ENCODE peak calls at places on chromosomes 7 and 10, in five cellular contexts. One of them, this sample, is unnamed.

GRCh38 chr10:102988404-102989314 is 70.6 kb downstream of the CNNM2 start:
- DNase-seq in CD8-positive, alpha-beta T cell: no peak
- DNase-seq in GM12865: no peak
- DNase-seq in dorsolateral prefrontal cortex: no peak
- DNase-seq in fibroblast of lung: peak
- DNase-seq in this sample: no peak

GRCh38 chr10:86798636-86799035 is 42.2 kb downstream of the BMPR1A start:
- DNase-seq in CD8-positive, alpha-beta T cell: no peak
- DNase-seq in GM12865: peak
- DNase-seq in dorsolateral prefrontal cortex: no peak
- DNase-seq in fibroblast of lung: peak
- DNase-seq in this sample: no peak

GRCh38 chr10:68938117-68938516 is 17.9 kb upstream of the DDX21 start:
- DNase-seq in CD8-positive, alpha-beta T cell: no peak
- DNase-seq in GM12865: no peak
- DNase-seq in dorsolateral prefrontal cortex: no peak
- DNase-seq in fibroblast of lung: peak
- DNase-seq in this sample: peak

GRCh38 chr7:134943785-134944400 is 42.4 kb upstream of the AGBL3 start:
- DNase-seq in CD8-positive, alpha-beta T cell: no peak
- DNase-seq in GM12865: peak
- DNase-seq in dorsolateral prefrontal cortex: no peak
- DNase-seq in fibroblast of lung: no peak
- DNase-seq in this sample: no peak

GRCh38 chr10:11446895-11447294 is 164.6 kb downstream of the USP6NL start:
- DNase-seq in CD8-positive, alpha-beta T cell: no peak
- DNase-seq in GM12865: no peak
- DNase-seq in dorsolateral prefrontal cortex: no peak
- DNase-seq in fibroblast of lung: no peak
- DNase-seq in this sample: no peak

GRCh38 chr7:155374276-155375252 is 76.9 kb downstream of the INSIG1 start:
- DNase-seq in CD8-positive, alpha-beta T cell: no peak
- DNase-seq in GM12865: no peak
- DNase-seq in dorsolateral prefrontal cortex: no peak
- DNase-seq in fibroblast of lung: no peak
- DNase-seq in this sample: no peak

GRCh38 chr10:127398140-127398966 is 150.8 kb upstream of the NPS start:
- DNase-seq in CD8-positive, alpha-beta T cell: no peak
- DNase-seq in GM12865: no peak
- DNase-seq in dorsolateral prefrontal cortex: peak
- DNase-seq in fibroblast of lung: peak
- DNase-seq in this sample: no peak

GRCh38 chr10:11197266-11197712 is 179.6 kb downstream of the CELF2 start:
- DNase-seq in CD8-positive, alpha-beta T cell: no peak
- DNase-seq in GM12865: peak
- DNase-seq in dorsolateral prefrontal cortex: no peak
- DNase-seq in fibroblast of lung: no peak
- DNase-seq in this sample: no peak

GRCh38 chr7:131692131-131692960 is 135.9 kb upstream of the PODXL start:
- DNase-seq in CD8-positive, alpha-beta T cell: no peak
- DNase-seq in GM12865: peak
- DNase-seq in dorsolateral prefrontal cortex: peak
- DNase-seq in fibroblast of lung: peak
- DNase-seq in this sample: peak

GRCh38 chr10:19638173-19638872 is 177.9 kb upstream of the PLXDC2 start:
- DNase-seq in CD8-positive, alpha-beta T cell: no peak
- DNase-seq in GM12865: no peak
- DNase-seq in dorsolateral prefrontal cortex: no peak
- DNase-seq in fibroblast of lung: peak
- DNase-seq in this sample: no peak

GRCh38 chr7:36708765-36709164 is 15.5 kb downstream of the AOAH start:
- DNase-seq in CD8-positive, alpha-beta T cell: no peak
- DNase-seq in GM12865: no peak
- DNase-seq in dorsolateral prefrontal cortex: no peak
- DNase-seq in fibroblast of lung: no peak
- DNase-seq in this sample: no peak

GRCh38 chr7:159136442-159136841 is 8.2 kb downstream of the VIPR2 start:
- DNase-seq in CD8-positive, alpha-beta T cell: no peak
- DNase-seq in GM12865: no peak
- DNase-seq in dorsolateral prefrontal cortex: no peak
- DNase-seq in fibroblast of lung: no peak
- DNase-seq in this sample: peak

GRCh38 chr7:28017372-28017771 is 163.2 kb downstream of the JAZF1 start:
- DNase-seq in CD8-positive, alpha-beta T cell: no peak
- DNase-seq in GM12865: no peak
- DNase-seq in dorsolateral prefrontal cortex: no peak
- DNase-seq in fibroblast of lung: peak
- DNase-seq in this sample: no peak

GRCh38 chr10:73886625-73887024 is 12.3 kb upstream of the CAMK2G start:
- DNase-seq in CD8-positive, alpha-beta T cell: no peak
- DNase-seq in GM12865: no peak
- DNase-seq in dorsolateral prefrontal cortex: no peak
- DNase-seq in fibroblast of lung: peak
- DNase-seq in this sample: no peak

GRCh38 chr7:132800522-132800921 is 224.3 kb upstream of the PLXNA4 start:
- DNase-seq in CD8-positive, alpha-beta T cell: no peak
- DNase-seq in GM12865: no peak
- DNase-seq in dorsolateral prefrontal cortex: no peak
- DNase-seq in fibroblast of lung: no peak
- DNase-seq in this sample: no peak

GRCh38 chr10:1134156-1134555 is 78.0 kb downstream of the WDR37 start:
- DNase-seq in CD8-positive, alpha-beta T cell: no peak
- DNase-seq in GM12865: no peak
- DNase-seq in dorsolateral prefrontal cortex: no peak
- DNase-seq in fibroblast of lung: no peak
- DNase-seq in this sample: no peak

GRCh38 chr7:53325061-53325460 is 289.6 kb downstream of the POM121L12 start:
- DNase-seq in CD8-positive, alpha-beta T cell: no peak
- DNase-seq in GM12865: no peak
- DNase-seq in dorsolateral prefrontal cortex: no peak
- DNase-seq in fibroblast of lung: peak
- DNase-seq in this sample: no peak

GRCh38 chr10:94224656-94225055 is 138.1 kb downstream of the NOC3L start:
- DNase-seq in CD8-positive, alpha-beta T cell: no peak
- DNase-seq in GM12865: no peak
- DNase-seq in dorsolateral prefrontal cortex: no peak
- DNase-seq in fibroblast of lung: peak
- DNase-seq in this sample: no peak

GRCh38 chr7:50377356-50377755 is 72.8 kb downstream of the FIGNL1 start:
- DNase-seq in CD8-positive, alpha-beta T cell: no peak
- DNase-seq in GM12865: no peak
- DNase-seq in dorsolateral prefrontal cortex: no peak
- DNase-seq in fibroblast of lung: no peak
- DNase-seq in this sample: no peak

GRCh38 chr10:930415-931325 is 835 bp downstream of the LARP4B start:
- DNase-seq in CD8-positive, alpha-beta T cell: no peak
- DNase-seq in GM12865: peak
- DNase-seq in dorsolateral prefrontal cortex: no peak
- DNase-seq in fibroblast of lung: peak
- DNase-seq in this sample: peak

GRCh38 chr10:31383810-31384588 is 65.0 kb downstream of the ZEB1 start:
- DNase-seq in CD8-positive, alpha-beta T cell: no peak
- DNase-seq in GM12865: peak
- DNase-seq in dorsolateral prefrontal cortex: no peak
- DNase-seq in fibroblast of lung: no peak
- DNase-seq in this sample: no peak

GRCh38 chr10:124987788-124988187 is 45.9 kb downstream of the ZRANB1 start:
- DNase-seq in CD8-positive, alpha-beta T cell: no peak
- DNase-seq in GM12865: no peak
- DNase-seq in dorsolateral prefrontal cortex: no peak
- DNase-seq in fibroblast of lung: no peak
- DNase-seq in this sample: no peak

GRCh38 chr7:158054081-158054480 is 533.5 kb downstream of the PTPRN2 start:
- DNase-seq in CD8-positive, alpha-beta T cell: no peak
- DNase-seq in GM12865: no peak
- DNase-seq in dorsolateral prefrontal cortex: no peak
- DNase-seq in fibroblast of lung: no peak
- DNase-seq in this sample: no peak

GRCh38 chr7:27148776-27149641 is 1.4 kb upstream of the HOXA6 start:
- DNase-seq in CD8-positive, alpha-beta T cell: no peak
- DNase-seq in GM12865: no peak
- DNase-seq in dorsolateral prefrontal cortex: no peak
- DNase-seq in fibroblast of lung: no peak
- DNase-seq in this sample: no peak

GRCh38 chr7:28615091-28615490 is 202.8 kb downstream of the CREB5 start:
- DNase-seq in CD8-positive, alpha-beta T cell: no peak
- DNase-seq in GM12865: no peak
- DNase-seq in dorsolateral prefrontal cortex: no peak
- DNase-seq in fibroblast of lung: no peak
- DNase-seq in this sample: no peak

GRCh38 chr7:120837599-120837998 is 20.3 kb downstream of the TSPAN12 start:
- DNase-seq in CD8-positive, alpha-beta T cell: no peak
- DNase-seq in GM12865: peak
- DNase-seq in dorsolateral prefrontal cortex: no peak
- DNase-seq in fibroblast of lung: no peak
- DNase-seq in this sample: no peak

GRCh38 chr10:11782793-11783557 is 40.2 kb upstream of the PROSER2 start:
- DNase-seq in CD8-positive, alpha-beta T cell: no peak
- DNase-seq in GM12865: peak
- DNase-seq in dorsolateral prefrontal cortex: no peak
- DNase-seq in fibroblast of lung: peak
- DNase-seq in this sample: no peak

GRCh38 chr10:124570646-124571045 is 109.0 kb downstream of the LHPP start:
- DNase-seq in CD8-positive, alpha-beta T cell: no peak
- DNase-seq in GM12865: no peak
- DNase-seq in dorsolateral prefrontal cortex: no peak
- DNase-seq in fibroblast of lung: no peak
- DNase-seq in this sample: no peak

GRCh38 chr10:58017719-58018367 is 249.9 kb downstream of the IPMK start:
- DNase-seq in CD8-positive, alpha-beta T cell: no peak
- DNase-seq in GM12865: no peak
- DNase-seq in dorsolateral prefrontal cortex: no peak
- DNase-seq in fibroblast of lung: peak
- DNase-seq in this sample: no peak

GRCh38 chr10:105252908-105253307 is 611.8 kb downstream of the SORCS3 start:
- DNase-seq in CD8-positive, alpha-beta T cell: no peak
- DNase-seq in GM12865: no peak
- DNase-seq in dorsolateral prefrontal cortex: no peak
- DNase-seq in fibroblast of lung: no peak
- DNase-seq in this sample: no peak

GRCh38 chr7:75694636-75695035 is 44.1 kb downstream of the HIP1 start:
- DNase-seq in CD8-positive, alpha-beta T cell: no peak
- DNase-seq in GM12865: no peak
- DNase-seq in dorsolateral prefrontal cortex: no peak
- DNase-seq in fibroblast of lung: no peak
- DNase-seq in this sample: no peak

GRCh38 chr7:1512781-1513656 is 8.8 kb upstream of the INTS1 start:
- DNase-seq in CD8-positive, alpha-beta T cell: peak
- DNase-seq in GM12865: peak
- DNase-seq in dorsolateral prefrontal cortex: peak
- DNase-seq in fibroblast of lung: peak
- DNase-seq in this sample: peak
- H3K4me3 ChIP-seq in CD8-positive, alpha-beta T cell: no peak
- H3K4me3 ChIP-seq in GM12865: no peak
- H3K4me3 ChIP-seq in dorsolateral prefrontal cortex: no peak
- H3K4me3 ChIP-seq in fibroblast of lung: no peak
- H3K4me3 ChIP-seq in this sample: no peak

GRCh38 chr10:43322321-43322720 is 49.1 kb upstream of the FXYD4 start:
- DNase-seq in CD8-positive, alpha-beta T cell: no peak
- DNase-seq in GM12865: no peak
- DNase-seq in dorsolateral prefrontal cortex: peak
- DNase-seq in fibroblast of lung: no peak
- DNase-seq in this sample: peak
- H3K4me3 ChIP-seq in CD8-positive, alpha-beta T cell: no peak
- H3K4me3 ChIP-seq in GM12865: no peak
- H3K4me3 ChIP-seq in dorsolateral prefrontal cortex: peak
- H3K4me3 ChIP-seq in fibroblast of lung: no peak
- H3K4me3 ChIP-seq in this sample: peak

DNA sequence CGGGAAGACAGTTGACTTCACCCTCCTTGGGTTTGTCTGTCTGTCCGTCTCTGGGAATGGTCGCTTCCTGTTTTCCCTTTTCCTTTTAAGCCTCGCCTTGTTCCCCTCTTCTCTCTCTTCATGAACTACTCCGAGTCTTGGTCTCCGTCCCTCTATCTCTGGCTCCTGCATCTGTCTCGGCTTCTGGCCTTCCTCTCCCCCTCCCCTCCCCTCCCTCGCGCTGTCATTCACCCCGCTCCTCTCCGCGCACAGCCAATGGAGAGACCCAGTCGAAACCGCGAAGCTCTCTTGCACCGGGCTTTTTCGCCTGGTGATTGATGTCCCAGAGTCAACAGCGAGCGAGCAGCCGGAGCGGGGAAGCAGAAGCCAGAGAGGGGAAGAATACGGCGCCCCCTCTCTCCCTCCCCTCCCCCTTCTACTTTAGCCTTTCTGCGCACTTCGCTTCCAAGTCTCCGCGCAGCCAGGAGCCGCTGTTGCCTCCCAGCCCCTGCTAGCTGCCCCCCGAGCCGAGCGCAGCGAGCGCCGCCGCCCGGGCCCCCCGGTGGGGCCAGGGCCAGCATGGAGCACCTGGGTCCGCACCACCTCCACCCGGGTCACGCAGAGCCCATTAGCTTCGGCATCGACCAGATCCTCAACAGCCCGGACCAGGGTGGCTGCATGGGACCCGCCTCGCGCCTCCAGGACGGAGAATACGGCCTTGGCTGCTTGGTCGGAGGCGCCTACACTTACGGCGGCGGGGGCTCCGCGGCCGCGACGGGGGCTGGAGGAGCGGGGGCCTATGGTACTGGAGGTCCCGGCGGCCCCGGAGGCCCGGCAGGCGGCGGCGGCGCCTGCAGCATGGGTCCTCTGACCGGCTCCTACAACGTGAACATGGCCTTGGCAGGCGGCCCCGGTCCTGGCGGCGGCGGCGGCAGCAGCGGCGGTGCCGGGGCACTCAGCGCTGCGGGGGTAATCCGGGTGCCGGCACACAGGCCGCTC is at the start of gene TLX1:
- DNase-seq in CD8-positive, alpha-beta T cell: no peak
- DNase-seq in GM12865: no peak
- DNase-seq in dorsolateral prefrontal cortex: no peak
- DNase-seq in fibroblast of lung: no peak
- DNase-seq in this sample: peak
- H3K4me3 ChIP-seq in CD8-positive, alpha-beta T cell: peak
- H3K4me3 ChIP-seq in GM12865: no peak
- H3K4me3 ChIP-seq in dorsolateral prefrontal cortex: no peak
- H3K4me3 ChIP-seq in fibroblast of lung: no peak
- H3K4me3 ChIP-seq in this sample: peak

DNA sequence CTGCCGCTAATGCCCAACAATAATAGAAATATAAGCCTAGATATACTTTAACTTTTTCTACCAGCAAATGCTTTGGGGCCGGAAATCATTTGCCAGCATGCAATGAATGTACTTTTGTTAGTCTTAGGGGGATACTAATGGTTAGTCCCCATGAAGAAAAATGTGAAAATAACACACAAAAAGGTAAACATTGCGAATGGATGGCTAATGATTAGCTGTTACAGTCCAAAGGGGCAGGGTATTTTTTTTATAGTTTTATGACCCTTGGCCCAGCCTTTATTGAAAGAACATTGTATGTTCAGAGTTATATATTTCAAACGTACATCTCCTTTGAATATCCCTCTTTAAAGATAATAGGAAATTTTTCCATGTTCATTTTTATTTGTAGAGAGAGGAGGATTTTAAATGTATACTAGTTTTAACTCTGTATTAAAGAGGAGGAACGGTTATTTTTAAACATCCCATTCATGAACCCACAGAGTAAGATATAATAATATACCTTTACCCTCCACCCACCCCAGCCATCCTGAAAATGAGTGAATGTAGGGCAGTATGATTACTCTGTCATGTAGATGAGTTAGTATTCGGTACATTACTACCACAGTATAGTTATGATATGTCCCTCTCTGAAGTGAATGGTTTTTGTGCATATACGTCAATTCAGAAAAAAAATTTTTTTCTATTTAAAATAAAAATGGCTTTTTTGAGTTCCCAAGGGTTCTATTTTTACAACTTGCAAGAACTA is 63.6 kb downstream of the ARID5B start:
- DNase-seq in CD8-positive, alpha-beta T cell: no peak
- DNase-seq in GM12865: no peak
- DNase-seq in dorsolateral prefrontal cortex: no peak
- DNase-seq in fibroblast of lung: no peak
- DNase-seq in this sample: no peak
- H3K4me3 ChIP-seq in CD8-positive, alpha-beta T cell: no peak
- H3K4me3 ChIP-seq in GM12865: peak
- H3K4me3 ChIP-seq in dorsolateral prefrontal cortex: no peak
- H3K4me3 ChIP-seq in fibroblast of lung: no peak
- H3K4me3 ChIP-seq in this sample: no peak